ENCODE peak calls at places on chromosomes 2 and 18, in nine cellular contexts. R, S, L, T, Y, O, B, M and N are unnamed samples.

GRCh38 chr18:57353940-57354461 is 1.6 kb downstream of the ST8SIA3 start:
- DNase-seq in R (no peak), T (no peak), O (peak), L (no peak), Y (peak), M (no peak), S (peak), B (peak), N (peak)

GRCh38 chr18:58497845-58498244 is 131.0 kb downstream of the ALPK2 start:
- DNase-seq in O (no peak), Y (peak), L (no peak), B (no peak), R (peak), S (no peak), T (no peak), M (no peak), N (no peak)

GRCh38 chr2:47751856-47752414 is 31.0 kb upstream of the MSH6 start:
- DNase-seq in Y (no peak), S (no peak), R (peak), L (peak), O (no peak), T (no peak), M (no peak), B (no peak), N (no peak)

GRCh38 chr2:234712421-234712935 is 215.6 kb upstream of the ARL4C start:
- DNase-seq in B (no peak), M (no peak), S (no peak), Y (no peak), L (no peak), R (no peak), O (no peak), T (no peak), N (no peak)

GRCh38 chr2:12797815-12798214 is 81.1 kb downstream of the TRIB2 start:
- DNase-seq in L (no peak), O (no peak), B (no peak), T (no peak), R (no peak), S (no peak), M (no peak), Y (peak), N (no peak)

GRCh38 chr2:132503621-132504200 is 87.1 kb downstream of the GPR39 start:
- DNase-seq in O (no peak), S (no peak), Y (peak), T (no peak), B (no peak), M (no peak), L (no peak), R (no peak), N (no peak)

GRCh38 chr2:216691210-216691741 is 4.1 kb downstream of the IGFBP5 start:
- DNase-seq in S (no peak), T (no peak), R (peak), M (no peak), Y (peak), O (peak), B (peak), L (no peak), N (peak)

GRCh38 chr2:121368841-121369240 is 83.8 kb upstream of the TFCP2L1 start:
- DNase-seq in Y (no peak), L (no peak), S (no peak), O (no peak), B (no peak), R (no peak), T (no peak), M (no peak), N (no peak)

GRCh38 chr2:126979604-126980003 is 80.9 kb downstream of the TEX51 start:
- DNase-seq in M (no peak), O (no peak), T (no peak), L (no peak), B (no peak), R (no peak), Y (no peak), S (no peak), N (no peak)

GRCh38 chr18:50340078-50340477 is 34.8 kb upstream of the SKA1 start:
- DNase-seq in B (no peak), O (no peak), Y (no peak), S (no peak), L (no peak), M (no peak), T (no peak), R (no peak), N (no peak)

GRCh38 chr2:107986278-107987217 is at the start of gene SLC5A7:
- DNase-seq in B (no peak), T (no peak), Y (no peak), O (no peak), S (peak), R (no peak), L (no peak), M (no peak), N (no peak)

GRCh38 chr2:42809876-42810125 is 17.4 kb upstream of the HAAO start:
- DNase-seq in L (peak), O (no peak), B (peak), R (peak), M (peak), T (peak), Y (peak), S (peak), N (no peak)

GRCh38 chr2:157940024-157940423 is 63.9 kb upstream of the ACVR1 start:
- DNase-seq in T (no peak), B (no peak), M (no peak), Y (peak), O (no peak), L (no peak), S (no peak), R (no peak), N (no peak)

GRCh38 chr2:112006076-112006410 is 49.0 kb upstream of the TMEM87B start:
- DNase-seq in B (peak), S (no peak), L (no peak), Y (peak), O (no peak), R (no peak), T (no peak), M (no peak), N (no peak)

GRCh38 chr2:117771969-117772630 is 42.4 kb upstream of the DDX18 start:
- DNase-seq in L (peak), B (peak), O (peak), T (no peak), M (no peak), R (no peak), Y (peak), S (no peak), N (peak)

GRCh38 chr2:171342014-171342413 is 91.8 kb downstream of the METTL8 start:
- DNase-seq in R (no peak), O (no peak), B (no peak), S (no peak), M (no peak), L (peak), T (no peak), Y (no peak), N (no peak)

GRCh38 chr2:83730258-83730657 is 728.8 kb downstream of the SUCLG1 start:
- DNase-seq in Y (peak), M (no peak), S (no peak), T (no peak), O (no peak), B (no peak), L (no peak), R (no peak), N (no peak)

GRCh38 chr2:70703900-70704549 is 64.0 kb downstream of the ADD2 start:
- DNase-seq in B (no peak), T (no peak), R (no peak), S (no peak), L (no peak), O (no peak), Y (peak), M (no peak), N (no peak)

GRCh38 chr2:25548587-25548986 is 124.8 kb downstream of the DTNB start:
- DNase-seq in Y (no peak), T (no peak), B (no peak), R (no peak), L (no peak), M (no peak), S (no peak), O (no peak), N (no peak)

GRCh38 chr2:63073994-63074393 is 23.4 kb downstream of the OTX1 start:
- DNase-seq in M (no peak), B (no peak), O (no peak), S (no peak), L (no peak), T (no peak), R (no peak), Y (no peak), N (no peak)

GRCh38 chr2:63081404-63081803 is 30.8 kb downstream of the OTX1 start:
- DNase-seq in L (no peak), B (no peak), O (no peak), M (no peak), S (no peak), Y (no peak), R (no peak), T (no peak), N (no peak)

DNA sequence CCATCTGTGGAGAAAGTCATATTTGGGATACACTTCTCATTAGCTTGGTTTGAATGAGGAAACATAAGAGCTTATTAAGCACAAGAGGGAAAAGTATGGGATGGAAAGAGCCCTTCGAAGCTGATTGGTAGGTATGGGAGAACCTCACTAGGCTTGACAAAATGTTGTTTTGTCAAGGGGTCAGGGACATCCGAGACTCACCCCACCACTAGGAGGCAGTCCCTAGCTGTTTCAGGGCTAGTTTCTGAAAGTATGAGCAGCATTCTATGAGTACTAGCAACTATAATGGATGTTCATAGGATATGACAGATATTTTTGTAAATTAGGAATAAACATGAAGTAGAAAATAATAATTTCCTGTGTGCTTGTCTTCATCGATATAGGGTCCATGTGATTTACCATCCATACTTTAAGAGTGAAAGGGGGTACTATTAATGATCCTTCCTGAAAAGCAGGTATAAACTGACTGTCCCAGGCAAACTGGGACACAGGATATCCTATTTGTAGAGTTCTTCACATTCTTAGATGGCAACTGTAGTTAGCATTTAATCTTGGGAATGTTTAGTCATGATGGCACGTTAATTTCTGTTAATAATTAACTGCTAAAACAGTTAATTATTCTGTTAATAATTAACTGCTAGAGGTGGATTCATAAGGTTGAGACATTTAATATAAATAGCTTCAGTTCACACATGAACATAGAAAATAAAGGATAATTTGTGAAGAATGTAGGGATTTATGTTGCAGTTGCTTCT is 28.4 kb downstream of the OTX1 start:
- DNase-seq in B (no peak), L (peak), M (no peak), R (peak), Y (peak), O (peak), T (no peak), S (peak), N (peak)
- TF ChIP-seq CTCF in B (no peak), L (peak), M (no peak), R (no peak), Y (peak), O (peak), T (peak), S (peak), N (peak)

GRCh38 chr2:54708584-54709340 is 14.7 kb upstream of the EML6 start:
- DNase-seq in R (peak), S (peak), O (no peak), Y (peak), M (no peak), L (no peak), B (no peak), T (no peak), N (no peak)
- TF ChIP-seq CTCF in R (no peak), S (no peak), O (no peak), Y (no peak), M (no peak), L (no peak), B (no peak), T (no peak), N (no peak)

DNA sequence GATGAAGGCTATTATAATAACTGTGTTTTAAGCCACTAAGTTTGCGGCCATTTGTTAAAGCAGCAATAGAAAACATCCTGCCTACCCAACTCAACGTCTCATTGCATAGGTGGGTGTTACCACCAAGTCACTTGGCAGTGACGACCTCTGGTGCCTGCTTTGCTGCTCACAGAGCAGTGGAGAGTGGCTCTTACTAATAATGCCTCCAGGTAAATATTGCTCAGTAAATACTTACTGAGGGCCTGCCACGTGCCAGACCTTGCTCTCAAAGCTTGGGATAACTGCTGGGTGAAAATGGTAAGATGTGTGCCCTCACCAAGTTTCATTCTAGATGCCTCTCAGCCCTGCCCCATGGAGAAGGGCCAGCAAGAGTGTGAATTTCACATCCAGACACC is 27.7 kb downstream of the ITGA6 start:
- DNase-seq in S (no peak), M (no peak), R (peak), L (no peak), T (no peak), B (no peak), Y (peak), O (no peak), N (no peak)
- TF ChIP-seq CTCF in S (no peak), M (no peak), R (no peak), L (no peak), T (no peak), B (no peak), Y (no peak), O (no peak), N (no peak)

GRCh38 chr2:144071461-144071860 is 448.5 kb downstream of the ZEB2 start:
- DNase-seq in R (no peak), T (no peak), M (no peak), B (no peak), O (no peak), L (no peak), S (no peak), Y (peak), N (no peak)
- TF ChIP-seq CTCF in R (no peak), T (no peak), M (no peak), B (no peak), O (no peak), L (no peak), S (no peak), Y (peak), N (no peak)

DNA sequence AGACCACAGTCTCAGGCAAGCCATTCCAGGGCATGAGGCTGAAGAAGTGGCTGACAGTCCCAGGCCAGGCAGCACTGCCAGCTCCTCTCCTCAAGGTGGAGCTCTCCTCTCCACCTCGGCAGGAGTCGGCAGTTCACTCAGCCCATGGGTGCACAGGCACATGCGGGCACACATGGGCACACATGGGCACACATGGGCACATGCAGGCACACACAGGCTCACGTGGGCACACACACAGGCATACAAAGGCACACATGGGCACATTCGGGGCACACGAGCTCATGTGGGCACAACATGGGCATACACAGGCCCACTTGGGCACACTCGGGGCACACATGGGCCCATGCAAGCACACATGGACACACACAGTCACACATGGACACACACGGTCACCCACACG is 65.3 kb upstream of the TAF1B start:
- DNase-seq in Y (peak), M (no peak), L (no peak), R (no peak), O (no peak), S (peak), T (no peak), B (no peak), N (no peak)
- TF ChIP-seq CTCF in Y (peak), M (no peak), L (peak), R (peak), O (peak), S (peak), T (no peak), B (no peak), N (peak)

GRCh38 chr2:69026026-69026425 is 13.0 kb downstream of the ANTXR1 start:
- DNase-seq in T (no peak), O (peak), L (peak), B (no peak), R (peak), Y (peak), M (no peak), S (peak), N (peak)
- TF ChIP-seq CTCF in T (peak), O (peak), L (peak), B (no peak), R (peak), Y (peak), M (no peak), S (peak), N (peak)

GRCh38 chr2:37816036-37816435 is 109.1 kb upstream of the RMDN2 start:
- DNase-seq in O (no peak), Y (no peak), B (no peak), S (no peak), M (no peak), T (no peak), R (no peak), L (no peak), N (no peak)

GRCh38 chr2:37812941-37813730 is 112.0 kb upstream of the RMDN2 start:
- DNase-seq in T (no peak), B (no peak), L (no peak), M (no peak), Y (no peak), S (no peak), R (no peak), O (no peak), N (no peak)

GRCh38 chr2:37809525-37809924 is 115.6 kb upstream of the RMDN2 start:
- DNase-seq in M (no peak), L (no peak), Y (peak), O (no peak), B (no peak), R (peak), S (peak), T (no peak), N (no peak)

GRCh38 chr2:37809931-37810570 is 115.0 kb upstream of the RMDN2 start:
- DNase-seq in M (no peak), R (no peak), S (no peak), O (no peak), T (no peak), L (no peak), Y (no peak), B (no peak), N (no peak)

GRCh38 chr2:37812414-37812813 is 112.7 kb upstream of the RMDN2 start:
- DNase-seq in O (no peak), B (no peak), Y (no peak), R (no peak), S (no peak), T (no peak), L (no peak), M (no peak), N (no peak)
- TF ChIP-seq CTCF in O (no peak), B (no peak), Y (peak), R (no peak), S (no peak), T (no peak), L (no peak), M (no peak), N (no peak)

GRCh38 chr2:74177697-74178096 is 982 bp downstream of the MOB1A start:
- DNase-seq in S (no peak), T (no peak), L (no peak), Y (no peak), O (no peak), B (no peak), M (no peak), R (no peak), N (no peak)

GRCh38 chr2:74181739-74182138 is 3.1 kb upstream of the MOB1A start:
- DNase-seq in B (no peak), M (no peak), O (peak), R (no peak), T (peak), L (peak), Y (no peak), S (no peak), N (peak)

GRCh38 chr2:74174909-74175308 is 3.8 kb downstream of the MOB1A start:
- DNase-seq in B (no peak), S (no peak), Y (no peak), R (no peak), T (no peak), M (no peak), L (no peak), O (no peak), N (no peak)

GRCh38 chr2:74178211-74179062 is at the start of gene MOB1A:
- DNase-seq in O (peak), T (peak), Y (peak), S (peak), B (peak), L (peak), R (peak), M (peak), N (peak)

DNA sequence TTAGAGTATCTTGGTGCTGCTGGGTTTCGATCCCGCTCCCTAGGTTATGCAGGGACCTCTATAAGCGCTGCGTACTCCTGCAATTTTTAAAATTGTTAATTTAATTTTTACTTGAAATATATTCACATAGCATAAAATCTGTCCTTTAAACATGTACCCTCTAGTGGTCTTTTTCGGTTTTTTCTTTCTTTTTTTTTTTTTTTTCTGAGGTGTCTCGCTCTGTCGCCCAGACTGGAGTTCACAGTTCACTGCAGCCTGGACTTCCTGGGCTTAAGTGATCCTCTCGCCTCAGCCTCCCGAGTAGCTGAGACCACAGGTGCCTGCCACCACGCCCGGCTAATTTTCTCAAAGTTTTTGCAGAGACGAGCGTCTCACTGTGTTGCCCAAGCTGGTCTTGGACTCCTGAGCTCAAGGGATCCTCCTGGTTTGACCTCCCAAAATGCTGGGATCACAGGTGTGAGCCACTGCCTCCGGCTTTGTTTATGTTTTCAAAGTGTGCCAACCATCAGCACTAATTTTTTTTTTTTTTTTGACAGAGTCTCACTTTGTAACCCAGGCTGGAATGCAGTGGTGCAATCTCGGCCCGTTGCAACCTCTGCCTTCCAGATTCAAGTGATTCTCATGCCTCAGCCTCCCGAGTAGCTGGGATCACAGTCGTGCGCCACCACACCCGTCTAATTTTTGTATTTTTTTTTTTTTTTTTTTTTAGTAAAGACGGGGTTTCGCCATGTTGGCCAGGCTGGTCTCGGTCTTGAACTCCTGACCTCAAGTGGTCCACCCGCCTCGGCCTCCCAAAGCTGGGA is 585 bp upstream of the MOB1A start:
- DNase-seq in S (no peak), T (no peak), M (no peak), R (no peak), Y (peak), B (no peak), O (no peak), L (peak), N (no peak)
- TF ChIP-seq CTCF in S (peak), T (peak), M (peak), R (peak), Y (peak), B (peak), O (no peak), L (peak), N (no peak)